ENCODE peak calls at places on chromosome 1, in seven cellular contexts. J is activated T-helper 2 cell treated with anti-CD3 and anti-CD28 coated beads, Interferon-gamma antibody, Interleukin-2, Interleukin-4, amounts not matched to agents 10 μg/mL and 5 μg/mL and 100 μg/mL, durations not matched to agents 14 hours and 24 hours and 36 hours; R is T1000; U is iris pigment epithelial cell; G is iPS DF 19.7; W is AG10803; T is KG1. F is an unnamed sample.

GRCh38 chr1:198556969-198557368 is 16.5 kb upstream of the ATP6V1G3 start:
- DNase-seq in J (peak; percentile 54), R (no peak), U (no peak), G (no peak), W (peak; percentile 86), T (peak; percentile 86), F (no peak)

GRCh38 chr1:197399691-197400521 is 131.9 kb downstream of the CRB1 start:
- DNase-seq in J (no peak), R (no peak), U (peak; percentile 64), G (peak; percentile 15), W (peak; percentile 37), T (peak; percentile 9), F (peak; percentile 44)

GRCh38 chr1:15246960-15247614 is at the start of gene FHAD1:
- DNase-seq in J (peak; percentile 41), R (peak; percentile 50), U (peak; percentile 68), G (no peak), W (peak; percentile 27), T (no peak), F (peak; percentile 22)

GRCh38 chr1:202056644-202057334 is 46.4 kb downstream of the ELF3 start:
- DNase-seq in J (no peak), R (no peak), U (no peak), G (no peak), W (no peak), T (no peak), F (no peak)

GRCh38 chr1:226485192-226485591 is 63.4 kb upstream of the STUM start:
- DNase-seq in J (no peak), R (no peak), U (no peak), G (no peak), W (no peak), T (no peak), F (no peak)

GRCh38 chr1:66258404-66259105 is 275.4 kb upstream of the SGIP1 start:
- DNase-seq in J (no peak), R (no peak), U (peak; percentile 15), G (no peak), W (no peak), T (no peak), F (no peak)

GRCh38 chr1:112904071-112904830 is 51.7 kb downstream of the SLC16A1 start:
- DNase-seq in J (peak; percentile 50), R (peak; percentile 81), U (peak; percentile 93), G (no peak), W (peak; percentile 72), T (no peak), F (peak; percentile 90)

GRCh38 chr1:231369282-231369681 is 31.2 kb downstream of the SPRTN start:
- DNase-seq in J (no peak), R (no peak), U (no peak), G (no peak), W (no peak), T (no peak), F (no peak)

GRCh38 chr1:186564558-186564957 is 103.6 kb upstream of the PDC start:
- DNase-seq in J (no peak), R (no peak), U (no peak), G (no peak), W (peak; percentile 21), T (no peak), F (no peak)